ENCODE peak calls at places on chromosome 7, in six cellular contexts. One of them, this sample, is unnamed.

GRCh38 chr7:55690-56248 is 136.6 kb upstream of the FAM20C start:
- DNase-seq in uterus: no peak
- DNase-seq in heart left ventricle: no peak
- DNase-seq in IMR-90: no peak
- DNase-seq in prostate gland: no peak
- DNase-seq in testis: no peak
- DNase-seq in this sample: peak; percentile 8

GRCh38 chr7:138459300-138460175 is 521 bp upstream of the TRIM24 start:
- DNase-seq in prostate gland: peak; percentile 97
- DNase-seq in uterus: peak; percentile 98
- DNase-seq in heart left ventricle: no peak
- DNase-seq in IMR-90: no peak
- DNase-seq in testis: peak; percentile 99
- DNase-seq in this sample: peak; percentile 99

GRCh38 chr7:158295966-158296797 is 291.4 kb downstream of the PTPRN2 start:
- DNase-seq in testis: no peak
- DNase-seq in heart left ventricle: no peak
- DNase-seq in IMR-90: no peak
- DNase-seq in prostate gland: no peak
- DNase-seq in uterus: no peak
- DNase-seq in this sample: no peak

GRCh38 chr7:157703131-157703530 is 366.3 kb downstream of the DNAJB6 start:
- DNase-seq in prostate gland: no peak
- DNase-seq in IMR-90: no peak
- DNase-seq in heart left ventricle: peak; percentile 15
- DNase-seq in uterus: no peak
- DNase-seq in testis: peak; percentile 9
- DNase-seq in this sample: no peak

GRCh38 chr7:64951250-64951848 is 39.5 kb downstream of the ZNF117 start:
- DNase-seq in testis: no peak
- DNase-seq in IMR-90: peak; percentile 54
- DNase-seq in heart left ventricle: no peak
- DNase-seq in prostate gland: no peak
- DNase-seq in uterus: no peak
- DNase-seq in this sample: no peak

GRCh38 chr7:100483101-100483727 is 513 bp upstream of the NYAP1 start:
- DNase-seq in IMR-90: peak; percentile 16
- DNase-seq in testis: peak; percentile 73
- DNase-seq in prostate gland: peak; percentile 37
- DNase-seq in uterus: peak; percentile 80
- DNase-seq in heart left ventricle: peak; percentile 77
- DNase-seq in this sample: peak; percentile 91

GRCh38 chr7:68063171-68063570 is 1066.5 kb downstream of the TYW1 start:
- DNase-seq in uterus: no peak
- DNase-seq in heart left ventricle: no peak
- DNase-seq in IMR-90: no peak
- DNase-seq in testis: peak; percentile 33
- DNase-seq in prostate gland: no peak
- DNase-seq in this sample: no peak

GRCh38 chr7:35716038-35716803 is 21.3 kb upstream of the HERPUD2 start:
- DNase-seq in IMR-90: peak; percentile 54
- DNase-seq in heart left ventricle: peak; percentile 60
- DNase-seq in testis: peak; percentile 69
- DNase-seq in prostate gland: peak; percentile 42
- DNase-seq in uterus: no peak
- DNase-seq in this sample: no peak

GRCh38 chr7:95525503-95525902 is 39.8 kb downstream of the ASB4 start:
- DNase-seq in prostate gland: no peak
- DNase-seq in uterus: no peak
- DNase-seq in IMR-90: no peak
- DNase-seq in heart left ventricle: no peak
- DNase-seq in testis: no peak
- DNase-seq in this sample: no peak

GRCh38 chr7:98869001-98869373 is 827 bp downstream of the TMEM130 start:
- DNase-seq in heart left ventricle: no peak
- DNase-seq in prostate gland: no peak
- DNase-seq in testis: no peak
- DNase-seq in uterus: no peak
- DNase-seq in IMR-90: no peak
- DNase-seq in this sample: no peak

GRCh38 chr7:20954711-20955641 is 168.3 kb upstream of the SP8 start:
- DNase-seq in prostate gland: no peak
- DNase-seq in testis: no peak
- DNase-seq in heart left ventricle: no peak
- DNase-seq in IMR-90: no peak
- DNase-seq in uterus: no peak
- DNase-seq in this sample: no peak

GRCh38 chr7:19762631-19763030 is 10.8 kb downstream of the TMEM196 start:
- DNase-seq in prostate gland: no peak
- DNase-seq in uterus: no peak
- DNase-seq in heart left ventricle: no peak
- DNase-seq in testis: no peak
- DNase-seq in IMR-90: no peak
- DNase-seq in this sample: no peak

GRCh38 chr7:25790261-25790660 is 361.7 kb upstream of the NFE2L3 start:
- DNase-seq in heart left ventricle: no peak
- DNase-seq in prostate gland: no peak
- DNase-seq in testis: no peak
- DNase-seq in IMR-90: no peak
- DNase-seq in uterus: no peak
- DNase-seq in this sample: no peak

GRCh38 chr7:31171216-31171750 is 119.2 kb downstream of the ADCYAP1R1 start:
- DNase-seq in prostate gland: no peak
- DNase-seq in uterus: no peak
- DNase-seq in IMR-90: no peak
- DNase-seq in heart left ventricle: no peak
- DNase-seq in testis: no peak
- DNase-seq in this sample: no peak

GRCh38 chr7:146557971-146558469 is 441.4 kb downstream of the CNTNAP2 start:
- DNase-seq in testis: no peak
- DNase-seq in heart left ventricle: no peak
- DNase-seq in prostate gland: no peak
- DNase-seq in uterus: no peak
- DNase-seq in IMR-90: no peak
- DNase-seq in this sample: no peak

GRCh38 chr7:78968951-78969350 is 484.5 kb downstream of the MAGI2 start:
- DNase-seq in IMR-90: no peak
- DNase-seq in testis: no peak
- DNase-seq in prostate gland: no peak
- DNase-seq in heart left ventricle: no peak
- DNase-seq in uterus: no peak
- DNase-seq in this sample: no peak

GRCh38 chr7:156998988-156999610 is 11.4 kb downstream of the MNX1 start:
- DNase-seq in heart left ventricle: no peak
- DNase-seq in uterus: no peak
- DNase-seq in prostate gland: no peak
- DNase-seq in IMR-90: no peak
- DNase-seq in testis: peak; percentile 12
- DNase-seq in this sample: no peak

GRCh38 chr7:149720372-149721083 is 52.9 kb downstream of the ZNF467 start:
- DNase-seq in prostate gland: peak; percentile 42
- DNase-seq in testis: peak; percentile 94
- DNase-seq in uterus: no peak
- DNase-seq in IMR-90: no peak
- DNase-seq in heart left ventricle: peak; percentile 93
- DNase-seq in this sample: no peak

GRCh38 chr7:17274551-17275245 is 23.8 kb upstream of the AHR start:
- DNase-seq in IMR-90: peak; percentile 48
- DNase-seq in heart left ventricle: no peak
- DNase-seq in testis: no peak
- DNase-seq in prostate gland: no peak
- DNase-seq in uterus: no peak
- DNase-seq in this sample: no peak

GRCh38 chr7:107467972-107468371 is 1.9 kb upstream of the GPR22 start:
- DNase-seq in IMR-90: no peak
- DNase-seq in prostate gland: no peak
- DNase-seq in testis: no peak
- DNase-seq in heart left ventricle: no peak
- DNase-seq in uterus: no peak
- DNase-seq in this sample: no peak

GRCh38 chr7:83359108-83359507 is 196.4 kb upstream of the PCLO start:
- DNase-seq in uterus: no peak
- DNase-seq in prostate gland: no peak
- DNase-seq in IMR-90: no peak
- DNase-seq in testis: no peak
- DNase-seq in heart left ventricle: no peak
- DNase-seq in this sample: no peak

GRCh38 chr7:138565451-138566114 is 105.5 kb downstream of the TRIM24 start:
- DNase-seq in testis: peak; percentile 30
- DNase-seq in prostate gland: no peak
- DNase-seq in heart left ventricle: no peak
- DNase-seq in IMR-90: peak; percentile 78
- DNase-seq in uterus: no peak
- DNase-seq in this sample: no peak

GRCh38 chr7:119197872-119198527 is 973.5 kb downstream of the ANKRD7 start:
- DNase-seq in testis: peak; percentile 79
- DNase-seq in uterus: no peak
- DNase-seq in heart left ventricle: no peak
- DNase-seq in IMR-90: peak; percentile 31
- DNase-seq in prostate gland: peak; percentile 21
- DNase-seq in this sample: peak; percentile 70

GRCh38 chr7:98286093-98286525 is 4.6 kb downstream of the BRI3 start:
- DNase-seq in uterus: peak; percentile 73
- DNase-seq in testis: peak; percentile 55
- DNase-seq in IMR-90: peak; percentile 55
- DNase-seq in prostate gland: no peak
- DNase-seq in heart left ventricle: peak; percentile 80
- DNase-seq in this sample: peak; percentile 86

GRCh38 chr7:92609921-92610518 is 19.8 kb upstream of the FAM133B start:
- DNase-seq in uterus: no peak
- DNase-seq in prostate gland: no peak
- DNase-seq in testis: no peak
- DNase-seq in IMR-90: peak; percentile 37
- DNase-seq in heart left ventricle: no peak
- DNase-seq in this sample: no peak

GRCh38 chr7:39027491-39027890 is 49.8 kb downstream of the POU6F2 start:
- DNase-seq in heart left ventricle: no peak
- DNase-seq in uterus: no peak
- DNase-seq in testis: no peak
- DNase-seq in prostate gland: no peak
- DNase-seq in IMR-90: no peak
- DNase-seq in this sample: no peak

GRCh38 chr7:148773344-148773743 is 74.6 kb downstream of the CUL1 start:
- DNase-seq in testis: no peak
- DNase-seq in heart left ventricle: no peak
- DNase-seq in prostate gland: no peak
- DNase-seq in uterus: no peak
- DNase-seq in IMR-90: no peak
- DNase-seq in this sample: no peak

GRCh38 chr7:158252081-158252836 is 335.4 kb downstream of the PTPRN2 start:
- DNase-seq in IMR-90: no peak
- DNase-seq in heart left ventricle: no peak
- DNase-seq in uterus: no peak
- DNase-seq in prostate gland: no peak
- DNase-seq in testis: peak; percentile 9
- DNase-seq in this sample: no peak

GRCh38 chr7:155244675-155245074 is 53.0 kb upstream of the INSIG1 start:
- DNase-seq in prostate gland: no peak
- DNase-seq in IMR-90: no peak
- DNase-seq in uterus: no peak
- DNase-seq in heart left ventricle: no peak
- DNase-seq in testis: no peak
- DNase-seq in this sample: no peak

GRCh38 chr7:116543664-116544063 is 18.8 kb downstream of the CAV1 start:
- DNase-seq in testis: no peak
- DNase-seq in uterus: no peak
- DNase-seq in IMR-90: peak; percentile 74
- DNase-seq in heart left ventricle: no peak
- DNase-seq in prostate gland: no peak
- DNase-seq in this sample: no peak

GRCh38 chr7:49403844-49404243 is 369.6 kb upstream of the VWC2 start:
- DNase-seq in testis: no peak
- DNase-seq in IMR-90: no peak
- DNase-seq in prostate gland: no peak
- DNase-seq in uterus: no peak
- DNase-seq in heart left ventricle: no peak
- DNase-seq in this sample: no peak

GRCh38 chr7:28748346-28748745 is 209.8 kb downstream of the TRIL start:
- DNase-seq in testis: no peak
- DNase-seq in uterus: no peak
- DNase-seq in heart left ventricle: no peak
- DNase-seq in IMR-90: no peak
- DNase-seq in prostate gland: no peak
- DNase-seq in this sample: no peak

GRCh38 chr7:37921340-37921805 is 933 bp downstream of the EPDR1 start:
- DNase-seq in IMR-90: no peak
- DNase-seq in testis: peak; percentile 79
- DNase-seq in uterus: peak; percentile 46
- DNase-seq in heart left ventricle: peak; percentile 61
- DNase-seq in prostate gland: no peak
- DNase-seq in this sample: no peak
- TF ChIP-seq CTCF in IMR-90: no peak
- TF ChIP-seq CTCF in testis: no peak
- TF ChIP-seq CTCF in uterus: peak; percentile 26
- TF ChIP-seq CTCF in heart left ventricle: no peak
- TF ChIP-seq CTCF in prostate gland: no peak
- TF ChIP-seq CTCF in this sample: no peak

GRCh38 chr7:129606801-129607200 is 4.7 kb upstream of the NRF1 start:
- DNase-seq in uterus: no peak
- DNase-seq in testis: no peak
- DNase-seq in prostate gland: no peak
- DNase-seq in IMR-90: no peak
- DNase-seq in heart left ventricle: no peak
- DNase-seq in this sample: no peak
- TF ChIP-seq POLR2A in uterus: no peak
- TF ChIP-seq POLR2A in testis: no peak
- TF ChIP-seq POLR2A in prostate gland: no peak
- TF ChIP-seq POLR2A in IMR-90: no peak
- TF ChIP-seq POLR2A in heart left ventricle: no peak
- TF ChIP-seq POLR2A in this sample: no peak

DNA sequence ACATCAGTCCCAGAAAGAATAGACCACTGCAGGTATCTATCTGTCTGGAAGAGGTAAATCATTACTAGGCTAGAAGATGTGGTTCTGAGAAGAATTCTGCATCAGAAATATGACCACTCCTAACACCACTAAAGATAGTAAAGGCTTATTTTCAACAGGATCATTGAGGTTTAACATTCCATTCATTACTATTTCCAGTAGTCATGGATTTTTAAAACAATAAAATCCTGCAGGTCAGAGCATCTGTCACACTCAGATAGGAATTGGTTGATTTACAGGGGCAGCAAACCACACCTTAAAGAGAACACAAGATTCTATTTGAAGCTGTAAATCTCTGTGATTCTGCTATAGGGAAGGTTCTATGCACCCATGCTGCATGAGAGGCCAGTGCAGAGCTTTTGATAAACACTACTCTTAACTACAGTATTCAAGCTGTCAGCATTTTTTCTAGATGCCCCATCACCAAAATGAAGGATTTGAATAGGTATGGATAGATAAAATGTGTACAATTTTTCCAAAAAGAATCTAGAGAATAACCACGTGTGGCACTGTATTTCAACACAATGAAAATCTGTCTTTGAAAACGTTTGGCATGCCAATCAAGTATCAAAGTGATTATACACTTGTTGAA is 14.6 kb downstream of the LRRC17 start:
- DNase-seq in testis: no peak
- DNase-seq in IMR-90: no peak
- DNase-seq in heart left ventricle: no peak
- DNase-seq in uterus: no peak
- DNase-seq in prostate gland: no peak
- DNase-seq in this sample: no peak
- TF ChIP-seq CTCF in testis: no peak
- TF ChIP-seq CTCF in IMR-90: no peak
- TF ChIP-seq CTCF in heart left ventricle: no peak
- TF ChIP-seq CTCF in uterus: no peak
- TF ChIP-seq CTCF in prostate gland: no peak
- TF ChIP-seq CTCF in this sample: no peak

GRCh38 chr7:74215921-74216320 is 6.1 kb downstream of the LAT2 start:
- DNase-seq in IMR-90: no peak
- DNase-seq in uterus: no peak
- DNase-seq in heart left ventricle: no peak
- DNase-seq in testis: no peak
- DNase-seq in prostate gland: no peak
- DNase-seq in this sample: no peak
- TF ChIP-seq POLR2A in IMR-90: no peak
- TF ChIP-seq POLR2A in uterus: no peak
- TF ChIP-seq POLR2A in heart left ventricle: no peak
- TF ChIP-seq POLR2A in testis: no peak
- TF ChIP-seq POLR2A in prostate gland: no peak
- TF ChIP-seq POLR2A in this sample: no peak